ENCODE peak calls at places on chromosomes 4 and X, in eight cellular contexts. J is A549, L is transverse colon, Q is SK-N-SH, G is K562, M is HepG2, K is sigmoid colon, N is esophagus muscularis mucosa. U is an unnamed sample.

GRCh38 chr4:19156786-19157185 is 1094.9 kb upstream of the SLIT2 start:
- DNase-seq in J (no peak), L (no peak), Q (no peak), G (no peak), M (no peak), K (no peak), N (no peak), U (no peak)

GRCh38 chr4:145130788-145131398 is 32.8 kb downstream of the ABCE1 start:
- DNase-seq in J (no peak), L (no peak), Q (no peak), G (no peak), M (no peak), K (no peak), N (no peak), U (no peak)

GRCh38 chr4:139617702-139618490 is 47.7 kb upstream of the MGST2 start:
- DNase-seq in J (peak; percentile 37), L (no peak), Q (no peak), G (no peak), M (peak; percentile 28), K (no peak), N (no peak), U (no peak)

GRCh38 chrX:136130931-136131843 is 16.1 kb upstream of the FHL1 start:
- DNase-seq in J (peak; percentile 71), L (no peak), Q (no peak), G (no peak), M (peak; percentile 45), K (no peak), N (no peak), U (no peak)

GRCh38 chr4:111930658-111931057 is 214.6 kb upstream of the FAM241A start:
- DNase-seq in J (no peak), L (no peak), Q (no peak), G (no peak), M (no peak), K (no peak), N (no peak), U (no peak)

GRCh38 chrX:153627675-153628111 is 19.3 kb upstream of the DUSP9 start:
- DNase-seq in J (no peak), L (no peak), Q (peak; percentile 23), G (no peak), M (peak; percentile 80), K (peak; percentile 56), N (no peak), U (no peak)

GRCh38 chr4:93710101-93710846 is 118.3 kb upstream of the ATOH1 start:
- DNase-seq in J (peak; percentile 10), L (no peak), Q (peak; percentile 10), G (no peak), M (peak; percentile 20), K (no peak), N (no peak), U (no peak)

GRCh38 chr4:142607976-142608375 is 238.1 kb downstream of the INPP4B start:
- DNase-seq in J (no peak), L (no peak), Q (no peak), G (no peak), M (no peak), K (no peak), N (no peak), U (no peak)

GRCh38 chr4:90798948-90799347 is 671.8 kb downstream of the CCSER1 start:
- DNase-seq in J (no peak), L (no peak), Q (no peak), G (no peak), M (no peak), K (no peak), N (no peak), U (no peak)

GRCh38 chrX:153981771-153982533 is 9.4 kb downstream of the TMEM187 start:
- DNase-seq in J (no peak), L (peak; percentile 62), Q (no peak), G (no peak), M (no peak), K (no peak), N (no peak), U (peak; percentile 87)

DNA sequence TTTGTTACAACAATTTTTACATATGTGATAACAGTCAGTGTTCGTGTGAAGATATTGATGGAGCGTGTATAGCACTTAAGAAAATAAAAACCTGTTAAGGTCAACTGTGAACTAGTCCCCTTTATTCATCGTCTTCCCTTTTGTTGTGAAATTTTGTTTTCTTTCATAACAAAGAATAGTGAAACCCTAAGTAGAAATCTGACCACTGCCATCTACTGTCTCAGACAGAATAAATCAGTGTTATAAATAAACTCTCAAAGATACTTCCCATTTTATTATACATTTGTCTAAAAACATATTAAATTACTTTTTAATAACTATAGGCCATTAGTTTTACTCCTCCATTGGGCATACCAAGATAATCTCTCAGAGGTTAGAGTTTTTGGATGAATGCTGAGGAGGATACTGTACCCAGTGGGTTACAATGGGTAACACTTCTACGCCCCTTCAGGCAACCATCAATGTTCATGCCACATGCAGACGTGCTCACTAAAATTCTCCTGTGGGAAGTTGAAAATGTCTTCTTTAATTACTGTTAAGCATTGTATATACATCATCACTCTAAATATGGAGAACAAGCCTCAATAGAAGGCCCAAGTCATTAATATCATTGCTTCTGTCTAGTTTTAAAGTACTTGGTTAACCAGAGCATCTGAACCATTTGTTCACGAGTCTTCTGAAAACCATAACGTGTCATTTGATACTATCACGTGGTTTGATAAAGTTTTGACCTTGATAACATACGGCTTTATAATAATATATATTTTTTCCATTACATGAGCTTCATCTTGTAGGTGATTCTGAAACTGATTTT is 171.2 kb downstream of the TMA16 start:
- DNase-seq in J (no peak), L (no peak), Q (no peak), G (no peak), M (no peak), K (no peak), N (no peak), U (no peak)
- TF ChIP-seq EP300 in J (no peak), L (no peak), Q (no peak), G (no peak), M (no peak), K (no peak), N (no peak), U (no peak)

GRCh38 chrX:147894332-147894870 is 17.3 kb upstream of the FMR1 start:
- DNase-seq in J (no peak), L (no peak), Q (no peak), G (no peak), M (no peak), K (no peak), N (no peak), U (no peak)

GRCh38 chrX:147897117-147897516 is 14.6 kb upstream of the FMR1 start:
- DNase-seq in J (no peak), L (no peak), Q (no peak), G (no peak), M (no peak), K (no peak), N (no peak), U (no peak)

GRCh38 chrX:147890766-147891165 is 21.0 kb upstream of the FMR1 start:
- DNase-seq in J (no peak), L (no peak), Q (no peak), G (no peak), M (no peak), K (no peak), N (no peak), U (no peak)

DNA sequence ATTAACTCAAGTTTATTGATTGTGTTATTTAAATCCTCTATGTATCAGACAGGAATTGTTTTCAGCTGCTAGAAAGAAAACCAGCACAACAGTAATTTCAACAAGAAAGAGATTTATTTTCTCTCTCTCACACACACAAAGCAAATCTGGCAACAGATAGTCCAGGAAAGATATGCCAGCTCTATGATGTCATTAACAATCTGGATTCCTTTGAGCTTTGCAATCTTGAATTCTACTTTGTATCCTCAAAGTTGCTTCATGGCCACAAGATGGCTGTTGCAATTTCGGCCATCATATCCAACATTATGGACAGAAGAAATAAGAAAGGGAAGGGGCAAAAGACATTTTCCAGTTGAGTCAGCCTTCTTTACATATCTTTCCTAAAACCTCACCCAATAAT is 19.8 kb upstream of the FMR1 start:
- DNase-seq in J (no peak), L (no peak), Q (no peak), G (no peak), M (no peak), K (no peak), N (no peak), U (no peak)
- H3K9me3 ChIP-seq in J (no peaks in the 10 kb centered on the region), L (no peaks in the 10 kb centered on the region), Q (no peaks in the 10 kb centered on the region), G (no peaks in the 10 kb centered on the region), M (no peaks in the 10 kb centered on the region), K (no peaks in the 10 kb centered on the region), N (no peaks in the 10 kb centered on the region), U (no peaks in the 10 kb centered on the region)

GRCh38 chrX:63426519-63426918 is 75.4 kb upstream of the SPIN4 start:
- DNase-seq in J (no peak), L (no peak), Q (no peak), G (no peak), M (no peak), K (no peak), N (no peak), U (no peak)

GRCh38 chrX:63424063-63424462 is 72.9 kb upstream of the SPIN4 start:
- DNase-seq in J (no peak), L (no peak), Q (no peak), G (no peak), M (no peak), K (no peak), N (no peak), U (no peak)

GRCh38 chrX:63418211-63418610 is 67.1 kb upstream of the SPIN4 start:
- DNase-seq in J (no peak), L (no peak), Q (no peak), G (no peak), M (no peak), K (no peak), N (no peak), U (no peak)

GRCh38 chrX:63417649-63418048 is 66.5 kb upstream of the SPIN4 start:
- DNase-seq in J (no peak), L (no peak), Q (no peak), G (no peak), M (no peak), K (no peak), N (no peak), U (no peak)

GRCh38 chrX:63421411-63421810 is 70.3 kb upstream of the SPIN4 start:
- DNase-seq in J (no peak), L (no peak), Q (no peak), G (no peak), M (no peak), K (no peak), N (no peak), U (no peak)
- TF ChIP-seq CTCF in J (no peak), L (no peak), Q (peak; percentile 38), G (no peak), M (no peak), K (no peak), N (no peak), U (no peak)

GRCh38 chrX:133375558-133376340 is 39.5 kb downstream of the GPC4 start:
- DNase-seq in J (no peak), L (peak; percentile 15), Q (peak; percentile 21), G (no peak), M (no peak), K (no peak), N (no peak), U (no peak)
- TF ChIP-seq EP300 in J (no peak), L (no peak), Q (no peak), G (no peak), M (no peak), K (no peak), N (no peak), U (no peak)